ENCODE peak calls at places on chromosome 1, in eight cellular contexts. J is activated CD8-positive, alpha-beta T cell treated with anti-CD3 and anti-CD28 coated beads for 36 hours; G is right lobe of liver; Y is CD8-positive, alpha-beta T cell; H is uterus; N is GM20000; E is kidney; V is lung. R is an unnamed sample.

GRCh38 chr1:35120458-35121133 is 41.4 kb downstream of the ZMYM1 start:
- DNase-seq in J (peak; percentile 22), G (peak; percentile 49), Y (no peak), H (no peak), N (peak; percentile 63), E (peak; percentile 76), V (no peak), R (no peak)

GRCh38 chr1:21761052-21761451 is 21.9 kb downstream of the USP48 start:
- DNase-seq in J (no peak), G (no peak), Y (no peak), H (no peak), N (no peak), E (no peak), V (no peak), R (no peak)

GRCh38 chr1:177589166-177589565 is 380.7 kb downstream of the SEC16B start:
- DNase-seq in J (no peak), G (no peak), Y (no peak), H (no peak), N (no peak), E (no peak), V (no peak), R (no peak)

GRCh38 chr1:221810406-221810805 is 68.5 kb upstream of the DUSP10 start:
- DNase-seq in J (no peak), G (no peak), Y (no peak), H (no peak), N (no peak), E (no peak), V (no peak), R (no peak)

GRCh38 chr1:245336149-245336983 is 181.6 kb downstream of the KIF26B start:
- DNase-seq in J (no peak), G (no peak), Y (no peak), H (no peak), N (no peak), E (no peak), V (no peak), R (no peak)

GRCh38 chr1:181173761-181174371 is 85.4 kb downstream of the IER5 start:
- DNase-seq in J (no peak), G (no peak), Y (no peak), H (no peak), N (no peak), E (no peak), V (no peak), R (no peak)

GRCh38 chr1:107795994-107796393 is 169.0 kb downstream of the VAV3 start:
- DNase-seq in J (peak; percentile 51), G (no peak), Y (no peak), H (no peak), N (no peak), E (no peak), V (no peak), R (no peak)

GRCh38 chr1:209406111-209406654 is 177.3 kb upstream of the CAMK1G start:
- DNase-seq in J (no peak), G (no peak), Y (no peak), H (no peak), N (no peak), E (no peak), V (no peak), R (no peak)

GRCh38 chr1:2829846-2830615 is 28.5 kb upstream of the TTC34 start:
- DNase-seq in J (no peak), G (no peak), Y (no peak), H (no peak), N (no peak), E (peak; percentile 39), V (no peak), R (no peak)

GRCh38 chr1:54297596-54298283 is 97.8 kb downstream of the MRPL37 start:
- DNase-seq in J (no peak), G (no peak), Y (no peak), H (no peak), N (no peak), E (peak; percentile 66), V (no peak), R (no peak)

GRCh38 chr1:173628888-173629287 is 6.2 kb upstream of the TEX50 start:
- DNase-seq in J (peak; percentile 22), G (no peak), Y (no peak), H (no peak), N (no peak), E (no peak), V (no peak), R (no peak)
- TF ChIP-seq CTCF in J (no peak), G (no peak), Y (no peak), H (no peak), N (no peak), E (no peak), V (no peak), R (no peak)

GRCh38 chr1:26164036-26164927 is 4.5 kb downstream of the C1orf232 start:
- DNase-seq in J (peak; percentile 49), G (no peak), Y (peak; percentile 41), H (no peak), N (peak; percentile 88), E (no peak), V (no peak), R (peak; percentile 91)
- TF ChIP-seq CTCF in J (peak; percentile 88), G (peak; percentile 64), Y (peak; percentile 84), H (peak; percentile 67), N (peak; percentile 75), E (peak; percentile 61), V (peak; percentile 50), R (peak; percentile 31)

GRCh38 chr1:67040405-67040804 is 13.5 kb downstream of the SLC35D1 start:
- DNase-seq in J (no peak), G (no peak), Y (no peak), H (no peak), N (no peak), E (no peak), V (no peak), R (no peak)

GRCh38 chr1:67041836-67042503 is 12.0 kb downstream of the SLC35D1 start:
- DNase-seq in J (no peak), G (no peak), Y (no peak), H (no peak), N (no peak), E (no peak), V (no peak), R (no peak)

GRCh38 chr1:67044631-67045270 is 9.2 kb downstream of the SLC35D1 start:
- DNase-seq in J (no peak), G (no peak), Y (no peak), H (no peak), N (no peak), E (no peak), V (no peak), R (no peak)

GRCh38 chr1:67043366-67043765 is 10.6 kb downstream of the SLC35D1 start:
- DNase-seq in J (no peak), G (no peak), Y (no peak), H (no peak), N (no peak), E (no peak), V (no peak), R (no peak)
- TF ChIP-seq CTCF in J (no peak), G (no peak), Y (no peak), H (no peak), N (no peak), E (no peak), V (no peak), R (no peak)

GRCh38 chr1:201085902-201086735 is 26.1 kb downstream of the CACNA1S start:
- DNase-seq in J (peak; percentile 68), G (peak; percentile 65), Y (peak; percentile 14), H (peak; percentile 25), N (peak; percentile 77), E (no peak), V (peak; percentile 68), R (peak; percentile 44)
- TF ChIP-seq CTCF in J (peak; percentile 60), G (peak; percentile 53), Y (no peak), H (peak; percentile 47), N (peak; percentile 40), E (peak; percentile 49), V (peak; percentile 13), R (peak; percentile 49)

DNA sequence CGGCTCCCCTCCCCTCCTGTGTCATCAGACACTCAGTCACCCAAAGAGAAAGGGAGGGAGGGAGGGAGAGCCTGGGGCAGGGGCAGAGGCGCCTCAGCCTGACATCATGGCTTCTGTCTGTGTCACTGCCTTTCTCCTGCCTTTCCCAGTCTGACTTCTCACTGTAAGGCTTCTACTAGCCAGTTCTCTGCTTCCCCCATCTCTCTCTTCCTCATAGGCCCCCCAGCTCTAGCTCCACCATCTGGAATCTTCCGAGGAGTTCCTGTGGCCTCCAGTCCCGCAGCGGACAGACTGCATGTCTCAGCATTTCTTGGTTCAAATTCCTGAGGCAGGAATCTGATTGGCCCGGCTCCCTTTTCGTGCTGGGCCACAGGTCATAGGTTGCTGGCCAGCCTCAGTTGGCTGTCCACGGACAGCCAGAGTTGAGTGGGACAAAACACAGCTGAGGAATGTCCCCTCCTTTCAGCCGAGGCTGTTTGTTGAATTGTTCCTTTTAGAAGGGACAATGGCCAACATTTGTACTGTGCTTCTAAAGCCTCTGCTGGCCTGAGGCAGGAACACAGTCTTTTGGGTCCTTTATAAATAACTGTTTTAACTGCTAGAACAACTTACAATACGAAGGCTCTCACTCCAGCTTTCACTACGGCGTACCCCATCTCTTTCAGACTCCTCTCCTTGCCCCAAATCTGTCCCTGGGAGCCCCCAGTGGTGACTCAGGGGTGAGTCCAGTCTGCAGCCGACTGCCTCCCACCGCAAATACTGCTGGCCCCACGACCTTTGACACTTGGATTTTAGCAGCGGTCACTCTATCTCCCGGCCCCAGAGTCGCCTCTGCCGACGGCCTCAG is 18.8 kb upstream of the KANK4 start:
- DNase-seq in J (no peak), G (no peak), Y (no peak), H (no peak), N (no peak), E (peak; percentile 84), V (no peak), R (peak; percentile 27)
- TF ChIP-seq CTCF in J (no peak), G (no peak), Y (no peak), H (no peak), N (no peak), E (no peak), V (no peak), R (no peak)

DNA sequence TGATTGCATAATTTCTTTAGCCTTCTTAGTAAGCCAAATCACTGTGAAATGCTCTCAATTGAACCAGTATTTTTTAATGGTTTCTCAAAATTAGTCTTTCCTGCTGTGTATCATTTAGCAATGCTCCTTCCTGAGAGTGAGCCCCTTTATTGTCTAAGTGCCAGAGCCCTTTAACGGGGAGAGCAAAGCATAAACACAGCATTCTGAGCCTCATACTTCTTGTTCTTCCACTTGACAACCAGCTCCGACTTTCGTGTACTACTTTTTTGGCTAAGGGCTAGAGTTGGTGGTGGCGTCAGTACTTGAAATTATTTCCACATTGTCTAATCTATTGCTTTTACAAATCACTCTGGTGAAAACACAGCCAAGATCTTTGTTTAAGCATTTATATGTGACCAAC is 299.0 kb downstream of the TPR start:
- DNase-seq in J (no peak), G (no peak), Y (no peak), H (no peak), N (no peak), E (no peak), V (no peak), R (no peak)
- TF ChIP-seq CTCF in J (no peak), G (no peak), Y (no peak), H (no peak), N (no peak), E (no peak), V (no peak), R (no peak)

GRCh38 chr1:32741417-32742131 is 39.0 kb upstream of the SYNC start:
- DNase-seq in J (no peak), G (peak; percentile 60), Y (no peak), H (no peak), N (peak; percentile 69), E (no peak), V (no peak), R (peak; percentile 62)
- TF ChIP-seq CTCF in J (no peak), G (no peak), Y (no peak), H (peak; percentile 36), N (no peak), E (no peak), V (no peak), R (peak; percentile 8)